ENCODE peak calls at places on chromosomes 13 and 19, in four cellular contexts. M is K562, W is GM12878, O is HepG2. R is an unnamed sample.
A peak's percentile ranks its signal among the peaks of the same experiment; 100 is the strongest.

GRCh38 chr19:36916991-36917390 is 859 bp downstream of the ZNF568 start:
- DNase-seq in M (no peak), W (no peak), O (no peak), R (no peak)

GRCh38 chr19:19434483-19435045 is 29.1 kb downstream of the GATAD2A start:
- DNase-seq in M (no peak), W (no peak), O (no peak), R (no peak)

GRCh38 chr13:26539738-26540292 is 17.7 kb upstream of the WASF3 start:
- DNase-seq in M (no peak), W (no peak), O (no peak), R (no peak)

GRCh38 chr19:41922585-41922984 is 5.7 kb downstream of the ERFL start:
- DNase-seq in M (no peak), W (no peak), O (no peak), R (no peak)

GRCh38 chr13:33441015-33441414 is 155.5 kb upstream of the STARD13 start:
- DNase-seq in M (no peak), W (no peak), O (peak; percentile 35), R (no peak)

GRCh38 chr13:28719227-28719562 is 425 bp upstream of the SLC46A3 start:
- DNase-seq in M (no peak), W (no peak), O (no peak), R (no peak)

GRCh38 chr19:13181747-13182388 is 31.7 kb downstream of the IER2 start:
- DNase-seq in M (no peak), W (no peak), O (no peak), R (no peak)

GRCh38 chr13:32745509-32745908 is 159.3 kb downstream of the PDS5B start:
- DNase-seq in M (no peak), W (no peak), O (peak; percentile 10), R (no peak)

GRCh38 chr19:49014870-49015255 is 2.0 kb downstream of the LHB start:
- DNase-seq in M (no peak), W (no peak), O (no peak), R (no peak)

GRCh38 chr19:35403116-35403760 is 32.4 kb downstream of the GPR42 start:
- DNase-seq in M (no peak), W (no peak), O (no peak), R (no peak)

DNA sequence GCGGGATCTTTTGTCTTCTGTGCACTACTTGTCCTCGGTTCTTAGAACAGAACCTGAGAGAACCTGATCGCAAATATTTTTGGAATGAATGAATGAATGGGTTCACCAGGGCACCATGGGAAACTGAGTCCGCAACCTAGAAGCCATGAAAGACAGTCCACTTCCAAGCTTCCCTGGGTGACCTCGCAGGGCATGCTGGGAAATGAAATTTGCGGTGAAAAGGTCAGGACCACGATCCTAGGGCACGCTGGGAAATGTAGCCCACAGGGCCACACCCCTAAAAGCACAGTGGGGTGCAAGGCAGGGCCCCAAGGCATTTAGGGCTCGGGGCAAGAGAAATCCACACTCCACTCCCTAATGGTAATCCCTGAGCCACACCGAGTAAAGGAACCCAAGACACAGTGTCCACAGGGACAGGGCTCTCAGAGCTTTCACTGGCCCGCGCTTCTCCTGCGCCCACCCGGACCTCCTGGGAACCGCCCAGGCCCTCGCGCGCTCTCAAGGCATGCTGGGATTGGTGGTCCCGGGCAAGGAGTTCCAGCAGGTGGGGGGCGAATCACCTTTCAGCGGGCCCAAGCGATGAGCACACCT is 1.1 kb upstream of the PPP1R12C start:
- DNase-seq in M (peak; percentile 62), W (no peak), O (no peak), R (peak; percentile 94)
- TF ChIP-seq BRCA1 in M (no peak), W (no peak), O (no peak), R (no peak)

GRCh38 chr13:99984134-99984462 is 2.5 kb downstream of the ZIC2 start:
- DNase-seq in M (no peak), W (no peak), O (no peak), R (peak; percentile 40)

GRCh38 chr13:99985886-99986527 is 4.4 kb downstream of the ZIC2 start:
- DNase-seq in M (no peak), W (no peak), O (no peak), R (no peak)

GRCh38 chr13:99986751-99987150 is 5.2 kb downstream of the ZIC2 start:
- DNase-seq in M (no peak), W (no peak), O (no peak), R (no peak)

GRCh38 chr13:99984463-99985242 is 3.1 kb downstream of the ZIC2 start:
- DNase-seq in M (no peak), W (no peak), O (no peak), R (no peak)

GRCh38 chr13:99985243-99985874 is 3.8 kb downstream of the ZIC2 start:
- DNase-seq in M (no peak), W (no peak), O (no peak), R (no peak)
- TF ChIP-seq BRCA1 in M (no peak), W (no peak), O (no peak), R (no peak)

DNA sequence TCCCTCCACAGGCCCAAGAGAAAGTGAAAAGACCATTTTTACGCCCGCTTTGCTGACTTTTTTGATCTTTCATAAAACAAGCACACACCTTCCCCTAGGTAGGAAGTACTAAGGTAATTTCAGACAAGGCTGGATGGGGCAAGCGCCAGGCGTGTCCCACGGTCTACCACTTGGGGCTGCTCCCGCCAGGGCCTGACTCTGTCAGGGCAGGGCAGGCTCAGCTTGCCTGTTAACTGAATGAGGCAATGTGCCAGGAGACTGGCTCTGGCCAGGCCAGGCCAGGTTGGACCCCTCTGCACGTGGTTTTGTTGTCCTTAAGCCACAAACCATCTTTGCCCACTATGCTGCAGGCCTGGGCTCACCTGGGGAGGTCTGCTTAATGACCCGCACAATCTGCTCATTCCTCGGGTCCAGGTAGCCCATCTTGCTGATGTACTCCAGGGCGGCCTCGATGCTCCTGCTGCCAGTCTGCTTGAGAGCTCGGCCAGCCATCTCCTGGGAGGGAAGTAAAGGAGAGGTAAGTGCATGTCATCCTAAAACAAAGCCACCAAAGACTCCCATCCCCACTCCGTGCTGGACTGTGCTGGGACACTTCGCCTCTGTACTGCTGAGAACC is 70.4 kb downstream of the LATS2 start:
- DNase-seq in M (no peak), W (no peak), O (no peak), R (no peak)
- TF ChIP-seq BRCA1 in M (no peak), W (no peak), O (no peak), R (no peak)

GRCh38 chr19:1905863-1906375 is 720 bp downstream of the ADAT3 start:
- DNase-seq in M (no peak), W (no peak), O (no peak), R (no peak)

GRCh38 chr19:1905071-1905862 is at the start of the genes ADAT3 and SCAMP4:
- DNase-seq in M (peak; percentile 93), W (peak; percentile 94), O (peak; percentile 94), R (peak; percentile 94)

GRCh38 chr19:1904385-1905070 is 671 bp upstream of the ADAT3 start:
- DNase-seq in M (no peak), W (peak; percentile 86), O (no peak), R (peak; percentile 72)

GRCh38 chr19:1906985-1907562 is 1.9 kb downstream of the ADAT3 start:
- DNase-seq in M (no peak), W (no peak), O (no peak), R (no peak)

GRCh38 chr19:1901940-1902404 is 3.2 kb upstream of the ADAT3 start:
- DNase-seq in M (no peak), W (no peak), O (peak; percentile 76), R (no peak)
- TF ChIP-seq BRCA1 in M (no peak), W (no peak), O (peak; percentile 34), R (no peak)